ENCODE peak calls at places on chromosomes 4 and X, in four cellular contexts. L, J, V and D are unnamed samples.
A peak's percentile ranks its signal among the peaks of the same experiment; 100 is the strongest.

GRCh38 chrX:115689931-115690330 is 129.0 kb downstream of the PLS3 start:
- DNase-seq in L (no peak), J (no peak), V (no peak), D (no peak)

GRCh38 chr4:78661086-78661690 is 109.6 kb downstream of the ANXA3 start:
- DNase-seq in L (no peak), J (no peak), V (no peak), D (no peak)

GRCh38 chr4:87896020-87896621 is 63.4 kb downstream of the MEPE start:
- DNase-seq in L (no peak), J (peak; percentile 1), V (no peak), D (peak; percentile 13)

GRCh38 chrX:31319586-31319985 is 247.7 kb upstream of the FTHL17 start:
- DNase-seq in L (no peak), J (no peak), V (no peak), D (no peak)

GRCh38 chrX:119468186-119468929 is at the start of gene SLC25A5:
- DNase-seq in L (peak; percentile 83), J (peak; percentile 64), V (peak; percentile 69), D (peak; percentile 88)

GRCh38 chr4:125750827-125751466 is 436.2 kb downstream of the FAT4 start:
- DNase-seq in L (no peak), J (no peak), V (no peak), D (no peak)

GRCh38 chrX:130176354-130176776 is 4.6 kb downstream of the RAB33A start:
- DNase-seq in L (no peak), J (no peak), V (no peak), D (no peak)

GRCh38 chr4:102503301-102503746 is 2.2 kb downstream of the NFKB1 start:
- DNase-seq in L (no peak), J (no peak), V (no peak), D (no peak)

GRCh38 chrX:19513383-19513782 is 1.9 kb downstream of the MAP3K15 start:
- DNase-seq in L (no peak), J (no peak), V (peak; percentile 22), D (no peak)

GRCh38 chr4:56654238-56654632 is 26.9 kb downstream of the HOPX start:
- DNase-seq in L (no peak), J (no peak), V (peak; percentile 5), D (no peak)

GRCh38 chr4:47836655-47837581 is 949 bp downstream of the CORIN start:
- DNase-seq in L (peak; percentile 79), J (peak; percentile 41), V (peak; percentile 65), D (peak; percentile 78)

GRCh38 chr4:69156913-69157312 is 57.6 kb downstream of the UGT2B11 start:
- DNase-seq in L (no peak), J (no peak), V (no peak), D (no peak)

GRCh38 chrX:66731398-66731797 is 92.5 kb upstream of the EDA2R start:
- DNase-seq in L (no peak), J (no peak), V (no peak), D (no peak)

GRCh38 chr4:52935317-52935716 is 73.2 kb downstream of the RASL11B start:
- DNase-seq in L (no peak), J (no peak), V (no peak), D (no peak)

GRCh38 chrX:154348646-154349358 is 25.6 kb downstream of the FLNA start:
- DNase-seq in L (no peak), J (no peak), V (no peak), D (no peak)

GRCh38 chr4:168805341-168805740 is 204.7 kb downstream of the CBR4 start:
- DNase-seq in L (no peak), J (no peak), V (no peak), D (no peak)

GRCh38 chr4:127006509-127006908 is 626.2 kb upstream of the INTU start:
- DNase-seq in L (no peak), J (no peak), V (no peak), D (no peak)

GRCh38 chr4:173529505-173530325 is at the start of gene HAND2:
- DNase-seq in L (peak; percentile 74), J (no peak), V (peak; percentile 33), D (no peak)

GRCh38 chr4:114980932-114981693 is 132.3 kb downstream of the NDST4 start:
- DNase-seq in L (no peak), J (no peak), V (no peak), D (no peak)

GRCh38 chrX:102934624-102935023 is 2.4 kb upstream of the RAB40AL start:
- DNase-seq in L (no peak), J (no peak), V (peak; percentile 5), D (peak; percentile 40)